ENCODE peak calls at places on chromosomes 6 and 20, in nine cellular contexts. One of them, this sample, is unnamed.
A peak's percentile ranks its signal among the peaks of the same experiment; 100 is the strongest.

GRCh38 chr6:121482751-121483150 is 47.3 kb downstream of the GJA1 start:
- DNase-seq in activated naive CD4-positive, alpha-beta T cell: no peak
- DNase-seq in activated naive CD8-positive, alpha-beta T cell treated with anti-CD3 and anti-CD28 coated beads, Interleukin-2, amount 50 U/mL, for 24 hours: no peak
- DNase-seq in cardiac septum: no peak
- DNase-seq in stimulated activated CD4-positive, alpha-beta T cell treated with anti-CD3 and anti-CD28 coated beads, Interleukin-4, amount 100 ng/mL, for 48 hours: no peak
- DNase-seq in progenitor cell of endocrine pancreas: no peak
- DNase-seq in T-helper 1 cell: no peak
- DNase-seq in mesenteric fat pad: no peak
- DNase-seq in endothelial cell: no peak
- DNase-seq in this sample: no peak

GRCh38 chr6:45437441-45437820 is 59.7 kb upstream of the SUPT3H start:
- DNase-seq in activated naive CD8-positive, alpha-beta T cell treated with anti-CD3 and anti-CD28 coated beads, Interleukin-2, amount 50 U/mL, for 24 hours: no peak
- DNase-seq in activated naive CD4-positive, alpha-beta T cell: no peak
- DNase-seq in mesenteric fat pad: no peak
- DNase-seq in stimulated activated CD4-positive, alpha-beta T cell treated with anti-CD3 and anti-CD28 coated beads, Interleukin-4, amount 100 ng/mL, for 48 hours: no peak
- DNase-seq in progenitor cell of endocrine pancreas: no peak
- DNase-seq in cardiac septum: no peak
- DNase-seq in T-helper 1 cell: no peak
- DNase-seq in endothelial cell: no peak
- DNase-seq in this sample: no peak

GRCh38 chr6:41286544-41287346 is at the start of gene TREM1:
- DNase-seq in endothelial cell: no peak
- DNase-seq in stimulated activated CD4-positive, alpha-beta T cell treated with anti-CD3 and anti-CD28 coated beads, Interleukin-4, amount 100 ng/mL, for 48 hours: no peak
- DNase-seq in activated naive CD4-positive, alpha-beta T cell: no peak
- DNase-seq in activated naive CD8-positive, alpha-beta T cell treated with anti-CD3 and anti-CD28 coated beads, Interleukin-2, amount 50 U/mL, for 24 hours: no peak
- DNase-seq in T-helper 1 cell: no peak
- DNase-seq in progenitor cell of endocrine pancreas: no peak
- DNase-seq in cardiac septum: peak; percentile 89
- DNase-seq in mesenteric fat pad: no peak
- DNase-seq in this sample: no peak

GRCh38 chr20:32842688-32843524 is 15.8 kb upstream of the EFCAB8 start:
- DNase-seq in progenitor cell of endocrine pancreas: no peak
- DNase-seq in T-helper 1 cell: no peak
- DNase-seq in endothelial cell: no peak
- DNase-seq in stimulated activated CD4-positive, alpha-beta T cell treated with anti-CD3 and anti-CD28 coated beads, Interleukin-4, amount 100 ng/mL, for 48 hours: no peak
- DNase-seq in activated naive CD8-positive, alpha-beta T cell treated with anti-CD3 and anti-CD28 coated beads, Interleukin-2, amount 50 U/mL, for 24 hours: no peak
- DNase-seq in activated naive CD4-positive, alpha-beta T cell: no peak
- DNase-seq in cardiac septum: no peak
- DNase-seq in mesenteric fat pad: no peak
- DNase-seq in this sample: no peak

GRCh38 chr6:11430036-11430435 is 107.5 kb upstream of the TMEM170B start:
- DNase-seq in activated naive CD8-positive, alpha-beta T cell treated with anti-CD3 and anti-CD28 coated beads, Interleukin-2, amount 50 U/mL, for 24 hours: no peak
- DNase-seq in stimulated activated CD4-positive, alpha-beta T cell treated with anti-CD3 and anti-CD28 coated beads, Interleukin-4, amount 100 ng/mL, for 48 hours: no peak
- DNase-seq in progenitor cell of endocrine pancreas: no peak
- DNase-seq in T-helper 1 cell: no peak
- DNase-seq in endothelial cell: no peak
- DNase-seq in cardiac septum: no peak
- DNase-seq in activated naive CD4-positive, alpha-beta T cell: no peak
- DNase-seq in mesenteric fat pad: no peak
- DNase-seq in this sample: no peak

GRCh38 chr6:33792990-33793389 is 4.1 kb upstream of the LEMD2 start:
- DNase-seq in mesenteric fat pad: no peak
- DNase-seq in progenitor cell of endocrine pancreas: no peak
- DNase-seq in activated naive CD4-positive, alpha-beta T cell: no peak
- DNase-seq in stimulated activated CD4-positive, alpha-beta T cell treated with anti-CD3 and anti-CD28 coated beads, Interleukin-4, amount 100 ng/mL, for 48 hours: no peak
- DNase-seq in activated naive CD8-positive, alpha-beta T cell treated with anti-CD3 and anti-CD28 coated beads, Interleukin-2, amount 50 U/mL, for 24 hours: no peak
- DNase-seq in T-helper 1 cell: no peak
- DNase-seq in cardiac septum: no peak
- DNase-seq in endothelial cell: no peak
- DNase-seq in this sample: no peak

GRCh38 chr6:133621751-133622150 is 267.2 kb upstream of the TCF21 start:
- DNase-seq in activated naive CD8-positive, alpha-beta T cell treated with anti-CD3 and anti-CD28 coated beads, Interleukin-2, amount 50 U/mL, for 24 hours: no peak
- DNase-seq in mesenteric fat pad: no peak
- DNase-seq in stimulated activated CD4-positive, alpha-beta T cell treated with anti-CD3 and anti-CD28 coated beads, Interleukin-4, amount 100 ng/mL, for 48 hours: no peak
- DNase-seq in progenitor cell of endocrine pancreas: no peak
- DNase-seq in endothelial cell: no peak
- DNase-seq in activated naive CD4-positive, alpha-beta T cell: no peak
- DNase-seq in cardiac septum: no peak
- DNase-seq in T-helper 1 cell: no peak
- DNase-seq in this sample: no peak

GRCh38 chr6:36504982-36505381 is 42.3 kb downstream of the STK38 start:
- DNase-seq in cardiac septum: no peak
- DNase-seq in progenitor cell of endocrine pancreas: no peak
- DNase-seq in mesenteric fat pad: no peak
- DNase-seq in endothelial cell: no peak
- DNase-seq in activated naive CD8-positive, alpha-beta T cell treated with anti-CD3 and anti-CD28 coated beads, Interleukin-2, amount 50 U/mL, for 24 hours: no peak
- DNase-seq in T-helper 1 cell: no peak
- DNase-seq in stimulated activated CD4-positive, alpha-beta T cell treated with anti-CD3 and anti-CD28 coated beads, Interleukin-4, amount 100 ng/mL, for 48 hours: no peak
- DNase-seq in activated naive CD4-positive, alpha-beta T cell: no peak
- DNase-seq in this sample: no peak

GRCh38 chr6:133973109-133973971 is 20.3 kb downstream of the TBPL1 start:
- DNase-seq in activated naive CD4-positive, alpha-beta T cell: no peak
- DNase-seq in stimulated activated CD4-positive, alpha-beta T cell treated with anti-CD3 and anti-CD28 coated beads, Interleukin-4, amount 100 ng/mL, for 48 hours: no peak
- DNase-seq in progenitor cell of endocrine pancreas: no peak
- DNase-seq in endothelial cell: no peak
- DNase-seq in activated naive CD8-positive, alpha-beta T cell treated with anti-CD3 and anti-CD28 coated beads, Interleukin-2, amount 50 U/mL, for 24 hours: no peak
- DNase-seq in mesenteric fat pad: no peak
- DNase-seq in cardiac septum: no peak
- DNase-seq in T-helper 1 cell: no peak
- DNase-seq in this sample: no peak

This sample was measured in nephron progenitor cell.